ENCODE peak calls at places on chromosomes 5 and 9, in eight cellular contexts. One of them, this sample, is unnamed.

GRCh38 chr5:157172408-157172807 is 6.3 kb upstream of the GARIN3 start:
- DNase-seq in ovary: no peak
- DNase-seq in HepG2: no peak
- DNase-seq in sigmoid colon: no peak
- DNase-seq in heart left ventricle: no peak
- DNase-seq in spleen: peak
- DNase-seq in body of pancreas: no peak
- DNase-seq in A549: no peak
- DNase-seq in this sample: no peak

GRCh38 chr5:1975898-1976765 is 93.4 kb upstream of the IRX4 start:
- DNase-seq in ovary: no peak
- DNase-seq in HepG2: no peak
- DNase-seq in sigmoid colon: no peak
- DNase-seq in heart left ventricle: no peak
- DNase-seq in spleen: no peak
- DNase-seq in body of pancreas: no peak
- DNase-seq in A549: no peak
- DNase-seq in this sample: no peak

GRCh38 chr5:159184858-159185381 is 24.4 kb downstream of the RNF145 start:
- DNase-seq in ovary: no peak
- DNase-seq in HepG2: no peak
- DNase-seq in sigmoid colon: no peak
- DNase-seq in heart left ventricle: no peak
- DNase-seq in spleen: no peak
- DNase-seq in body of pancreas: no peak
- DNase-seq in A549: no peak
- DNase-seq in this sample: no peak

GRCh38 chr5:67494186-67494842 is 297.7 kb upstream of the CD180 start:
- DNase-seq in ovary: peak
- DNase-seq in HepG2: no peak
- DNase-seq in sigmoid colon: peak
- DNase-seq in heart left ventricle: peak
- DNase-seq in spleen: no peak
- DNase-seq in body of pancreas: no peak
- DNase-seq in A549: no peak
- DNase-seq in this sample: peak

GRCh38 chr9:31894008-31894407 is 490.4 kb upstream of the ACO1 start:
- DNase-seq in ovary: no peak
- DNase-seq in HepG2: no peak
- DNase-seq in sigmoid colon: no peak
- DNase-seq in heart left ventricle: no peak
- DNase-seq in spleen: no peak
- DNase-seq in body of pancreas: no peak
- DNase-seq in A549: no peak
- DNase-seq in this sample: no peak

GRCh38 chr5:180647465-180647864 is 1.9 kb downstream of the FLT4 start:
- DNase-seq in ovary: no peak
- DNase-seq in HepG2: no peak
- DNase-seq in sigmoid colon: no peak
- DNase-seq in heart left ventricle: no peak
- DNase-seq in spleen: no peak
- DNase-seq in body of pancreas: peak
- DNase-seq in A549: no peak
- DNase-seq in this sample: no peak

GRCh38 chr5:168312606-168313297 is 21.3 kb downstream of the WWC1 start:
- DNase-seq in ovary: no peak
- DNase-seq in HepG2: no peak
- DNase-seq in sigmoid colon: no peak
- DNase-seq in heart left ventricle: no peak
- DNase-seq in spleen: peak
- DNase-seq in body of pancreas: no peak
- DNase-seq in A549: no peak
- DNase-seq in this sample: no peak

GRCh38 chr5:126535856-126536545 is 59.0 kb downstream of the ALDH7A1 start:
- DNase-seq in ovary: no peak
- DNase-seq in HepG2: no peak
- DNase-seq in sigmoid colon: no peak
- DNase-seq in heart left ventricle: no peak
- DNase-seq in spleen: no peak
- DNase-seq in body of pancreas: no peak
- DNase-seq in A549: no peak
- DNase-seq in this sample: no peak

GRCh38 chr5:125043781-125044391 is 297.4 kb upstream of the ZNF608 start:
- DNase-seq in ovary: peak
- DNase-seq in HepG2: no peak
- DNase-seq in sigmoid colon: no peak
- DNase-seq in heart left ventricle: peak
- DNase-seq in spleen: no peak
- DNase-seq in body of pancreas: peak
- DNase-seq in A549: peak
- DNase-seq in this sample: peak

GRCh38 chr9:1100945-1101344 is 50.8 kb downstream of the DMRT2 start:
- DNase-seq in ovary: no peak
- DNase-seq in HepG2: peak
- DNase-seq in sigmoid colon: no peak
- DNase-seq in heart left ventricle: peak
- DNase-seq in spleen: no peak
- DNase-seq in body of pancreas: peak
- DNase-seq in A549: no peak
- DNase-seq in this sample: peak

GRCh38 chr5:150502847-150503246 is 5.1 kb upstream of the NDST1 start:
- DNase-seq in ovary: no peak
- DNase-seq in HepG2: no peak
- DNase-seq in sigmoid colon: no peak
- DNase-seq in heart left ventricle: no peak
- DNase-seq in spleen: no peak
- DNase-seq in body of pancreas: no peak
- DNase-seq in A549: no peak
- DNase-seq in this sample: no peak

GRCh38 chr5:83076742-83077661 is at the start of the genes TMEM167A and XRCC4:
- DNase-seq in ovary: peak
- DNase-seq in HepG2: peak
- DNase-seq in sigmoid colon: peak
- DNase-seq in heart left ventricle: peak
- DNase-seq in spleen: peak
- DNase-seq in body of pancreas: peak
- DNase-seq in A549: peak
- DNase-seq in this sample: peak

GRCh38 chr5:178419651-178420050 is 170.5 kb downstream of the COL23A1 start:
- DNase-seq in ovary: no peak
- DNase-seq in HepG2: no peak
- DNase-seq in sigmoid colon: no peak
- DNase-seq in heart left ventricle: no peak
- DNase-seq in spleen: no peak
- DNase-seq in body of pancreas: no peak
- DNase-seq in A549: no peak
- DNase-seq in this sample: no peak

GRCh38 chr5:59038169-59039002 is 455.5 kb downstream of the RAB3C start:
- DNase-seq in ovary: peak
- DNase-seq in HepG2: no peak
- DNase-seq in sigmoid colon: peak
- DNase-seq in heart left ventricle: peak
- DNase-seq in spleen: no peak
- DNase-seq in body of pancreas: no peak
- DNase-seq in A549: no peak
- DNase-seq in this sample: peak

GRCh38 chr9:19410594-19410993 is 1.8 kb downstream of the ACER2 start:
- DNase-seq in ovary: no peak
- DNase-seq in HepG2: no peak
- DNase-seq in sigmoid colon: no peak
- DNase-seq in heart left ventricle: no peak
- DNase-seq in spleen: no peak
- DNase-seq in body of pancreas: no peak
- DNase-seq in A549: no peak
- DNase-seq in this sample: no peak
- H3K4me3 ChIP-seq in ovary: no peak
- H3K4me3 ChIP-seq in HepG2: no peak
- H3K4me3 ChIP-seq in sigmoid colon: no peak
- H3K4me3 ChIP-seq in heart left ventricle: peak
- H3K4me3 ChIP-seq in spleen: no peak
- H3K4me3 ChIP-seq in body of pancreas: no peak
- H3K4me3 ChIP-seq in A549: no peak
- H3K4me3 ChIP-seq in this sample: no peak

GRCh38 chr5:176350416-176350815 is 11.1 kb downstream of the KIAA1191 start:
- DNase-seq in ovary: no peak
- DNase-seq in HepG2: no peak
- DNase-seq in sigmoid colon: no peak
- DNase-seq in heart left ventricle: no peak
- DNase-seq in spleen: no peak
- DNase-seq in body of pancreas: no peak
- DNase-seq in A549: no peak
- DNase-seq in this sample: no peak
- TF ChIP-seq POLR2A in ovary: no peak
- TF ChIP-seq POLR2A in HepG2: no peak
- TF ChIP-seq POLR2A in sigmoid colon: no peak
- TF ChIP-seq POLR2A in heart left ventricle: no peak
- TF ChIP-seq POLR2A in spleen: no peak
- TF ChIP-seq POLR2A in body of pancreas: no peak
- TF ChIP-seq POLR2A in A549: no peak
- TF ChIP-seq POLR2A in this sample: no peak

DNA sequence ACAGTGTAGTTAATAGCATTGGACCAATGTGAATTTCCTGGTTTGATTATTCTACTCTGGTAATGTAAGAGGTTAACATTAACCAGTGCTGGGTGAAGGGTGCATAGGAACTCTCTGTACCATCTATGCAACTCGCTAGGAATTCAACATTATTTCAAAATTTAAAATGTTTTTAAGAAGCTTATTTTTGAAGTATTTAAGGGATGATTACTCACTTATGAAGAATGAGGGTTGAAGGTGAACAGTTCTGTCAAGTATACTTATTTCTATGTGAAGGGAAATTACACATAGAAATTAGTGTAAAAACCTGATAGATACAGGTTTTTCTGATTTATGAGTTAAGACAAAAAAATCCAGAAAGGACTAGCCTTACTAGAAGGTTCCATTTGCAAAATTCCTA is 165.8 kb downstream of the INSYN2B start:
- DNase-seq in ovary: no peak
- DNase-seq in HepG2: no peak
- DNase-seq in sigmoid colon: no peak
- DNase-seq in heart left ventricle: no peak
- DNase-seq in spleen: no peak
- DNase-seq in body of pancreas: no peak
- DNase-seq in A549: no peak
- DNase-seq in this sample: no peak
- H3K4me3 ChIP-seq in ovary: no peak
- H3K4me3 ChIP-seq in HepG2: no peak
- H3K4me3 ChIP-seq in sigmoid colon: no peak
- H3K4me3 ChIP-seq in heart left ventricle: no peak
- H3K4me3 ChIP-seq in spleen: no peak
- H3K4me3 ChIP-seq in body of pancreas: no peak
- H3K4me3 ChIP-seq in A549: no peak
- H3K4me3 ChIP-seq in this sample: no peak

DNA sequence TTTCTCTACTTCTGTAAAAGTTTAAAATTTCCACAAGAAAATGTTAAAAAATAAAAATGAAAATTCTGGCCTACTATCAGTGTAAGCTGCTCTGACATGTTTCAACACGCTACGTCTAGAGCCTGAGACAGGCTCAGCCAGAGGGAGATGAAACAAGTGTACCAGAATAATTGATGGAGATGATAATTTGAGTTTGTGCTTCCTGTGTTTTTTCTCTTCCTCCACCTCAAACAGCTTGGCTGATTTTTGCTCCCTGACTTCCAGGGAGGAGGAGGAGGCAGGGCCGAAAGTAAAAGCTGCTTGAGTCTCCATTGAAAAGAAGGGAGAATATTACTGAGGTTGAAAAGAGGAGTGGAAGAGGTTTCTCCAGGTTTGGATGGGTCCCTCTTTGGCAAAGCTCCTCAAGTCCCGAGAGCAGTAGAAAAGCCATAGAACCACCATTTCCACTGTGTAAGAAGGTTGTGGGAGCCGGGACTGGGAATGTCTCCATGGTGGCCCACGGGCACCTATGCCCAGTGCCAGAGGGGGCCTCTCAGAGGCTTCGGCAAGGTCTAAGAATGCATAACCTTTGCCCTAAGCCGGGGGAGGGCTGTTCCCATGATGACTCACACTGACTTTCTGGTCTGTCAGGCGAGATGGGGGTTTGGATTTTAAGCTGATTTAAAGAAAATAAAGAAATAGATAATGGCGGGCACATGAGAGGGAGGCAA is 95.1 kb downstream of the HRH2 start:
- DNase-seq in ovary: no peak
- DNase-seq in HepG2: no peak
- DNase-seq in sigmoid colon: no peak
- DNase-seq in heart left ventricle: no peak
- DNase-seq in spleen: no peak
- DNase-seq in body of pancreas: no peak
- DNase-seq in A549: no peak
- DNase-seq in this sample: no peak
- TF ChIP-seq POLR2A in ovary: no peak
- TF ChIP-seq POLR2A in HepG2: no peak
- TF ChIP-seq POLR2A in sigmoid colon: no peak
- TF ChIP-seq POLR2A in heart left ventricle: no peak
- TF ChIP-seq POLR2A in spleen: no peak
- TF ChIP-seq POLR2A in body of pancreas: no peak
- TF ChIP-seq POLR2A in A549: no peak
- TF ChIP-seq POLR2A in this sample: no peak

DNA sequence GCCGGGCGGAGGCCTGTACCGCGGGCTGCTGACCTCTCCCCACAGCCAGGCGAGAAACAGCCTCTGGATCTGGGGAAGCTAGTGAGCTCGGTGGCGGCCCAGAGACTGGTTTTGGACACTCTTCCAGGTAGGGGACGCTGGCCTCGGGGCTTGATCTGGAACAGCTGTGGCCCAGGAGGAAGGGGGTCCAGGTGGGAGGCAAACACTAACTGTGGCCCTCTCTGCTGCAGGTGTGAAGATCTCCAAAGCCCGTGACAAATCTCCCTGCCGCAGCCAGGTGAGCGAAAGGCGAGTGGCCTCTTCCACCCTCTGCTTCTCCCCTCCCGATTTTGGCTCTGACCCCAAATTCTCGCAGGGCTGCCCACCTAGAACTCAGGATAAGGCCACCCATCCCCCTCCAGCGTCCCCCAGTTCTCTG is 13.1 kb upstream of the SLC34A1 start:
- DNase-seq in ovary: no peak
- DNase-seq in HepG2: no peak
- DNase-seq in sigmoid colon: no peak
- DNase-seq in heart left ventricle: no peak
- DNase-seq in spleen: no peak
- DNase-seq in body of pancreas: no peak
- DNase-seq in A549: no peak
- DNase-seq in this sample: no peak
- H3K4me3 ChIP-seq in ovary: peak
- H3K4me3 ChIP-seq in HepG2: peak
- H3K4me3 ChIP-seq in sigmoid colon: peak
- H3K4me3 ChIP-seq in heart left ventricle: peak
- H3K4me3 ChIP-seq in spleen: peak
- H3K4me3 ChIP-seq in body of pancreas: no peak
- H3K4me3 ChIP-seq in A549: peak
- H3K4me3 ChIP-seq in this sample: peak

This sample was measured in gastrocnemius medialis.